ENCODE peak calls at places on chromosome 20, in eight cellular contexts. J is fibroblast of lung, V is OCI-LY7, D is fibroblast of mammary gland, E is ovary, F is lower lobe of right lung, O is SK-N-SH, A is heart right ventricle. H is an unnamed sample.

GRCh38 chr20:35598476-35598875 is 17.2 kb upstream of the SPAG4 start:
- DNase-seq in O (no peak), E (no peak), V (no peak), D (no peak), A (no peak), J (no peak), F (no peak), H (no peak)

GRCh38 chr20:37524859-37525708 is 2.6 kb downstream of the BLCAP start:
- DNase-seq in D (peak; percentile 25), F (no peak), O (no peak), J (no peak), A (no peak), E (no peak), V (no peak), H (no peak)

GRCh38 chr20:22974354-22974753 is 60.8 kb upstream of the SSTR4 start:
- DNase-seq in D (peak; percentile 36), A (no peak), V (peak; percentile 2), J (peak; percentile 9), E (no peak), O (no peak), F (no peak), H (no peak)

GRCh38 chr20:22339091-22339881 is 245.1 kb downstream of the FOXA2 start:
- DNase-seq in D (peak; percentile 78), O (peak; percentile 38), E (no peak), J (peak; percentile 80), V (peak; percentile 65), F (no peak), A (no peak), H (peak; percentile 9)

GRCh38 chr20:62123450-62124118 is 1.3 kb downstream of the LSM14B start:
- DNase-seq in A (no peak), V (no peak), D (peak; percentile 56), O (no peak), E (no peak), J (peak; percentile 33), F (no peak), H (no peak)

GRCh38 chr20:59518881-59519706 is 85.2 kb upstream of the PHACTR3 start:
- DNase-seq in F (no peak), D (peak; percentile 55), V (peak; percentile 58), O (peak; percentile 73), E (no peak), A (no peak), J (peak; percentile 50), H (no peak)

GRCh38 chr20:46773680-46774079 is 64.2 kb downstream of the SLC2A10 start:
- DNase-seq in F (no peak), O (no peak), A (no peak), J (no peak), E (no peak), D (no peak), V (no peak), H (no peak)

GRCh38 chr20:1301031-1301529 is 27.9 kb downstream of the SDCBP2 start:
- DNase-seq in E (no peak), J (peak; percentile 53), V (no peak), F (no peak), A (no peak), D (peak; percentile 70), O (no peak), H (no peak)

GRCh38 chr20:11301699-11302098 is 616.0 kb upstream of the BTBD3 start:
- DNase-seq in D (no peak), A (no peak), E (no peak), V (no peak), J (no peak), O (no peak), F (no peak), H (no peak)

GRCh38 chr20:37392441-37393195 is 46.7 kb downstream of the SRC start:
- DNase-seq in O (peak; percentile 71), J (no peak), D (no peak), A (no peak), V (peak; percentile 60), E (no peak), F (peak; percentile 38), H (no peak)

GRCh38 chr20:35264755-35265154 is 13.2 kb downstream of the MMP24OS start:
- DNase-seq in J (no peak), D (no peak), E (no peak), V (no peak), F (no peak), O (no peak), A (no peak), H (no peak)

GRCh38 chr20:58826271-58826670 is 24.4 kb downstream of the GNAS-AS1 start:
- DNase-seq in A (no peak), J (no peak), F (no peak), E (no peak), O (no peak), D (no peak), V (no peak), H (no peak)

GRCh38 chr20:1185781-1186334 is 1.1 kb upstream of the TMEM74B start:
- DNase-seq in J (peak; percentile 37), F (peak; percentile 67), O (peak; percentile 88), E (no peak), D (peak; percentile 41), A (peak; percentile 59), V (peak; percentile 45), H (no peak)

GRCh38 chr20:38973546-38974120 is 11.5 kb downstream of the DHX35 start:
- DNase-seq in F (no peak), O (no peak), E (peak; percentile 52), A (peak; percentile 17), J (peak; percentile 72), D (peak; percentile 59), V (no peak), H (no peak)

GRCh38 chr20:38195041-38195504 is 30.0 kb upstream of the TGM2 start:
- DNase-seq in D (no peak), J (no peak), F (no peak), O (no peak), E (no peak), A (no peak), V (no peak), H (no peak)

GRCh38 chr20:1920252-1920651 is 25.0 kb downstream of the SIRPA start:
- DNase-seq in J (no peak), O (no peak), V (no peak), D (no peak), A (no peak), F (no peak), E (no peak), H (no peak)

GRCh38 chr20:18050628-18051027 is 7.1 kb downstream of the OVOL2 start:
- DNase-seq in F (no peak), J (no peak), D (no peak), V (no peak), O (no peak), A (no peak), E (no peak), H (no peak)

GRCh38 chr20:52801628-52802006 is 170.5 kb upstream of the TSHZ2 start:
- DNase-seq in A (no peak), E (no peak), V (no peak), F (no peak), D (no peak), J (no peak), O (peak; percentile 50), H (no peak)

DNA sequence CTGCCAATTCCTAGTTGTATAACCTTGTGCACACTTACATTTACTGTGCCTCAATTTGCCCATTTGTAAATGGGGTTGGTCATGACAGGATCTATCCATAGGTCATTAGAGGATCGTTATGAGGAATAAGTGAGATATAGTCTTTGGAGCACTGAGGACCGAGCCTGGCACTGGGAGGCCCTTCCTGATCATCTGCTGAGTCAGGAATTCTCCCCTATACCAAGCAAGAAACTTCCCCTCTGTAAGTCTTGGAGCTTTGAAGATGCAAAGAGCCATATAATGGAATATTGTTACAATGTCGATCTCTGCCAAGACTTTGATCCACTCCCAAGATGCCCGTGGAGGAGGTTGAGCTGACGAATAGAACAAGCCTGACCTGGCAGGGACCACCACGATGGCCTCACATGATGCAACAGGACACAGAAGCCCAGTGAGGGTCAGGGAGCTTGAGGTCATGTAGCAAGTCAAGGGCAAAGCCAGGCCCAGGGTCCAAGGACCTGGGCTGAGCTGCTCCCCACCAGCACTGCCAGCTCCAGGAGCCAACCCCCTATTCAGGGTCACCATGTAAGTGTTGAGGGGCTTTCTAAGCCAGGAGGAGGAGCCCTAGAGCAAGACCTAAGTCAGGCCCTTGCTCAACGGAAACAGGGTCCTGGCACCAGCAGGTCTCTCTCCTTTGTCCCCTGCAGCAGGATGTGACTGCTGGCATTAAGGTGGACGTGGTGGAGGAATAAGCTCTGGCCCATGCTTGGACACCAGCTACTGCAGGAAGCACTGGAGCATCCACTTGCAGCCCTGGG is 16.7 kb downstream of the PDRG1 start:
- DNase-seq in J (no peak), V (peak; percentile 48), E (no peak), D (no peak), A (no peak), F (no peak), O (peak; percentile 37), H (no peak)
- TF ChIP-seq CTCF in J (no peak), V (peak; percentile 62), E (no peak), D (no peak), A (no peak), F (no peak), O (no peak), H (peak; percentile 14)

DNA sequence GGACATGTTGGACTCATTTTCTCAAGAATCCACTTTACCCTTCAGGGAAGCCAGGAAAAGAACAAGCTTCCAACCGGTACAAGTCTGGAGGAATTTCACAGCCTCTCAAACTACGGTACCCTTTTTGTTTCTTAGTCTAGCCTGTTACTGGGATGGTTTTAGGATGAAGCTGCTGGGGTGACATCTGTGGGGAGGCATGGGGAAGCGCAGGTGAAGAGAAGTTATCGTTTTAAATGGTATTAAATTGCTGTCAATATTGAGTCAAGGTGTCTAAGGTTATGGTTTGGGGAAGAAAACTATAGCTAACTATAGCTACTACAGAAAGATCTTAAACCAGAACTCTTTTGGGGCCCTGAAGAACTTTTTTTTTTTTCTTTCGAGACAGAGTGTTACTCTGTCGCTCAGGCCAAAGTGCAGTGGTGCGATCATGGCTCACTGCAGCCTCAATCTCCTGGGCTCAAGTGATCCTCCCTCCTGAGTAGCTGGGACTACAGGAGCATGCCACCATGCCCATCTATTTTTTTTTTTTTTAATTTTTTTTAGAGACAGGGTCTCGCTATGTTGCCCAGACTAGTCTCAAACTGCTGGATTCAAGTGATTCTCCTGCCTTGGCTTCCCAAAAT is 128.7 kb downstream of the RIN2 start:
- DNase-seq in D (peak; percentile 33), E (no peak), F (no peak), O (no peak), A (no peak), J (no peak), V (no peak), H (no peak)
- H3K4me3 ChIP-seq in D (no peak overlapping the region), E (no peak overlapping the region), F (peak overlapping the region; percentile 48), O (no peak overlapping the region), A (peak overlapping the region; percentile 54), J (peak overlapping the region; percentile 9), V (no peak overlapping the region), H (no peak overlapping the region)

DNA sequence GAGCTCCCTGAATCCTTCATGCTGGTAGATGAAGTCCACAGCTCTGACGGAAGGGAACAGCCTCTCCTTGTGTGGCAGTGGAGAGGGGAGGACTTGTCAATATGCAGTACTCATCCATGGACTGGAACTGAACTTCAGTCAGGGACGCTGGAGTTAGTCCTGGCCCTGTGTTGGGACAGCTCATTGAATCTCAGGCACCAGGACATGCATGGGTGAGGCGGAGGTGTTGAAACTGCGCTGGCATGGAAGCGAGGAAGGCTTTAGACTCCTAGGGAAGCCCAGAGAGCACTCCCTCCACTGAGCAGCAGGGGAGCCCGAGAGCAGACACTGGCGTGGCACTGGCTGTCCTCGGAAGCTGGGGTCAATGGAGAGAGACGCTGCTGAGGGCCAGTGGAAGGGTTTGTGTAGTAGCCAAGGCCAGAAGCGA is 161.3 kb upstream of the GGTLC1 start:
- DNase-seq in O (peak; percentile 55), V (no peak), E (no peak), D (no peak), J (no peak), A (peak; percentile 48), F (no peak), H (no peak)
- TF ChIP-seq CTCF in O (peak; percentile 50), V (peak; percentile 48), E (no peak), D (peak; percentile 12), J (peak; percentile 16), A (peak; percentile 48), F (peak; percentile 24), H (peak; percentile 27)

GRCh38 chr20:54255157-54255556 is 47.3 kb downstream of the PFDN4 start:
- DNase-seq in O (no peak), F (no peak), D (peak; percentile 76), A (no peak), V (no peak), E (no peak), J (peak; percentile 59), H (no peak)
- H3K4me3 ChIP-seq in O (no peak overlapping the region), F (no peak overlapping the region), D (no peak overlapping the region), A (no peak overlapping the region), V (no peak overlapping the region), E (no peak overlapping the region), J (no peak overlapping the region), H (no peak overlapping the region)